ENCODE peak calls at places on chromosomes 11 and 22, in nine cellular contexts. P is cardiac muscle cell, C is mammary epithelial cell, I is astrocyte, B is right lobe of liver, E is astrocyte of the cerebellum, Y is fibroblast of lung, T is GM12865, F is tibial nerve. D is an unnamed sample.
A peak's percentile ranks its signal among the peaks of the same experiment; 100 is the strongest.

GRCh38 chr11:44939673-44940072 is 11.0 kb downstream of the TP53I11 start:
- DNase-seq in P (peak; percentile 36), C (no peak), I (no peak), B (no peak), E (no peak), Y (no peak), T (no peak), F (no peak), D (no peak)

GRCh38 chr11:79328402-79328801 is 112.4 kb downstream of the TENM4 start:
- DNase-seq in P (no peak), C (no peak), I (no peak), B (no peak), E (no peak), Y (no peak), T (no peak), F (no peak), D (no peak)

GRCh38 chr22:45807156-45807915 is 135.7 kb downstream of the ATXN10 start:
- DNase-seq in P (no peak), C (no peak), I (peak; percentile 29), B (no peak), E (no peak), Y (peak; percentile 43), T (no peak), F (no peak), D (no peak)

GRCh38 chr11:8873966-8874365 is 37.0 kb upstream of the AKIP1 start:
- DNase-seq in P (no peak), C (no peak), I (no peak), B (no peak), E (no peak), Y (no peak), T (no peak), F (no peak), D (no peak)

GRCh38 chr11:69361048-69361447 is 67.1 kb downstream of the MYEOV start:
- DNase-seq in P (no peak), C (no peak), I (no peak), B (peak; percentile 76), E (no peak), Y (no peak), T (no peak), F (no peak), D (no peak)

GRCh38 chr11:123594188-123594901 is 60.1 kb downstream of the SCN3B start:
- DNase-seq in P (peak; percentile 42), C (no peak), I (peak; percentile 14), B (no peak), E (no peak), Y (peak; percentile 37), T (no peak), F (no peak), D (no peak)

GRCh38 chr22:37080838-37081237 is 28.7 kb downstream of the TMPRSS6 start:
- DNase-seq in P (no peak), C (no peak), I (no peak), B (no peak), E (no peak), Y (no peak), T (no peak), F (no peak), D (no peak)

GRCh38 chr22:50001388-50002231 is 11.0 kb downstream of the IL17REL start:
- DNase-seq in P (no peak), C (no peak), I (no peak), B (no peak), E (no peak), Y (no peak), T (no peak), F (no peak), D (no peak)

GRCh38 chr11:70205049-70205725 is 2.1 kb downstream of the FADD start:
- DNase-seq in P (no peak), C (no peak), I (peak; percentile 26), B (peak; percentile 22), E (no peak), Y (peak; percentile 36), T (no peak), F (no peak), D (no peak)

GRCh38 chr22:29580200-29580810 is 608 bp downstream of the NIPSNAP1 start:
- DNase-seq in P (no peak), C (no peak), I (no peak), B (peak; percentile 89), E (no peak), Y (no peak), T (peak; percentile 9), F (no peak), D (no peak)

GRCh38 chr22:29877620-29878019 is 5.4 kb upstream of the MTMR3 start:
- DNase-seq in P (no peak), C (peak; percentile 29), I (peak; percentile 54), B (no peak), E (peak; percentile 49), Y (peak; percentile 60), T (no peak), F (no peak), D (peak; percentile 65)

GRCh38 chr22:49322861-49323622 is 504.6 kb downstream of the BRD1 start:
- DNase-seq in P (no peak), C (no peak), I (no peak), B (no peak), E (no peak), Y (no peak), T (no peak), F (no peak), D (no peak)

GRCh38 chr11:73308963-73309960 is 1.2 kb downstream of the ARHGEF17 start:
- DNase-seq in P (peak; percentile 96), C (peak; percentile 95), I (peak; percentile 95), B (peak; percentile 80), E (peak; percentile 90), Y (peak; percentile 98), T (peak; percentile 42), F (peak; percentile 89), D (peak; percentile 98)

GRCh38 chr22:30188911-30189310 is 57.6 kb downstream of the LIF start:
- DNase-seq in P (no peak), C (no peak), I (no peak), B (no peak), E (no peak), Y (no peak), T (no peak), F (no peak), D (no peak)

GRCh38 chr11:116736763-116737162 is 36.0 kb downstream of the BUD13 start:
- DNase-seq in P (no peak), C (no peak), I (no peak), B (no peak), E (no peak), Y (no peak), T (peak; percentile 15), F (no peak), D (no peak)

GRCh38 chr11:62724171-62724570 is 3.1 kb downstream of the HNRNPUL2 start:
- DNase-seq in P (no peak), C (no peak), I (no peak), B (no peak), E (no peak), Y (no peak), T (no peak), F (no peak), D (no peak)
- H3K4me3 ChIP-seq in P (no peak overlapping the region), C (peak overlapping the region; percentile 96), I (peak overlapping the region; percentile 90), B (no peak overlapping the region), E (peak overlapping the region; percentile 94), Y (peak overlapping the region; percentile 63), T (peak overlapping the region; percentile 99), F (peak overlapping the region; percentile 8), D (peak overlapping the region; percentile 100)

DNA sequence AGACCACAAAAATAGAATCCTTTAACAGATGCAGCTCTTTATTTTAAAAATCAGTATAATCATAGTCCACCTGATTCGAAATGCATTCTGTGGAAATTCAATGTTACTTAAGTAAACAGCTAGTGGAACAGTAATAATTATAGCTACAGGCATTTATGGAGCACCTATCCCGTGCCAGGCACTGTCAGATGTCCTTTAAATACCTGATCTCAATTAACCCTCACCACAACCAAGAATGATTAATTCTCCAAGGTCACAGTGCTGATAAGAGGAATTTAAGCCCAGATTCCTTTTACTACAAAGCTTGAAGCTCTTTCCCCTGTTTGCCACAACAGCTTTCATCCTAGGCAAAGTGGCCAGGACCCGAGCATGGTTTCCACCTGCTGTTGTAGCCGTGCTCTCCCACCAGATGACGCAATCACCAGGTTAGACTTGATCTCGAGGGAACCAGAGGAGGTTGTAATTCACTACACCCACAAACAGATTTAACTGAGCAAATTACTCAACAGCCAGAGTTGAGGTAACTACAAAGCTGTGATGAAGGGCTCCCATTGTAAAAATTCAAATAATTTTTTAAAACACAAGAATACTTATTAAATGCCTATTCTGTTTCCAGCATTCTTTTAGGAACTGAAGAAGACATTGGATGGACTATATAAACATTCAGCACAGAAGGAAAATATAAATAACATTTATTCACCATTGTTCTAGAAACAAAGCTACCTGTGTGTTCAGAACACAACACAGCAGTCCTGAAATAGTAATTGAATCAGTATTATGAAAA is 10.3 kb downstream of the PRDM10 start:
- DNase-seq in P (peak; percentile 36), C (peak; percentile 52), I (peak; percentile 33), B (peak; percentile 70), E (no peak), Y (peak; percentile 46), T (peak; percentile 54), F (no peak), D (no peak)
- TF ChIP-seq CTCF in P (no peak), C (peak; percentile 21), I (no peak), B (peak; percentile 44), E (peak; percentile 33), Y (no peak), T (peak; percentile 55), F (no peak), D (peak; percentile 12)

DNA sequence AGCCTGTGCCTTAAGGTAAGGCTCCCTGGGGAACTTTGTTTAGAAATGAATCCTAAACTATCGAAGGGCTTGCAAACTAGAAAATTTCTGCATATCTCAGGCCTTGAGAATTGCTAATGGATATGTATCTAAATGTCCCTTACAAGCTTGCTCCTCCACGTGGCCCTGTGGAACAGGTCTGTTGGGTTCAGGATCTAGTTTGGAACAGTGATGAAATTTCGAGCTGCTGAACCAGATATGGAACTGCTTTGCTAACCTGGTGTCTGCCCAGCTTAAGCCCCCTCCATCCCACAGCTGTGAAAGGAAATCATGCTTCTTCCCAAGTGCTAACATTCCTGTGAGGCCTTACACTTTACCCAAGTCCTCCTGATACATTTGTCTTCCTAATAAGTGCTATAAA is 11.6 kb downstream of the SREBF2 start:
- DNase-seq in P (no peak), C (no peak), I (no peak), B (no peak), E (no peak), Y (no peak), T (no peak), F (no peak), D (no peak)
- H3K4me3 ChIP-seq in P (no peak overlapping the region), C (no peak overlapping the region), I (no peak overlapping the region), B (no peak overlapping the region), E (no peak overlapping the region), Y (no peak overlapping the region), T (no peak overlapping the region), F (no peak overlapping the region), D (no peak overlapping the region)

GRCh38 chr11:40716344-40717178 is 742.9 kb downstream of the LRRC4C start:
- DNase-seq in P (no peak), C (no peak), I (no peak), B (no peak), E (no peak), Y (no peak), T (no peak), F (no peak), D (no peak)

GRCh38 chr11:40722179-40722795 is 737.2 kb downstream of the LRRC4C start:
- DNase-seq in P (peak; percentile 33), C (peak; percentile 28), I (peak; percentile 2), B (no peak), E (no peak), Y (peak; percentile 12), T (peak; percentile 44), F (no peak), D (peak; percentile 1)
- TF ChIP-seq CTCF in P (peak; percentile 36), C (peak; percentile 83), I (peak; percentile 55), B (peak; percentile 57), E (peak; percentile 64), Y (peak; percentile 33), T (peak; percentile 71), F (no peak), D (peak; percentile 35)